ENCODE peak calls at places on chromosomes 12 and 14, in four cellular contexts. C is IMR-90, E is neuronal stem cell, B is H9. K is an unnamed sample.

GRCh38 chr14:34981743-34982420 is 910 bp upstream of the SRP54 start:
- DNase-seq in C (peak), E (no peak), B (no peak), K (peak)

GRCh38 chr12:124718052-124718451 is 145.6 kb downstream of the SCARB1 start:
- DNase-seq in C (no peak), E (no peak), B (no peak), K (no peak)

GRCh38 chr14:32375663-32376062 is 46.6 kb downstream of the AKAP6 start:
- DNase-seq in C (no peak), E (no peak), B (no peak), K (no peak)

GRCh38 chr14:75539562-75540478 is 17.6 kb downstream of the BATF start:
- DNase-seq in C (no peak), E (no peak), B (no peak), K (peak)

GRCh38 chr14:27184371-27184901 is 586.6 kb upstream of the NOVA1 start:
- DNase-seq in C (no peak), E (no peak), B (no peak), K (no peak)

GRCh38 chr12:50258167-50258551 is 25.2 kb downstream of the LIMA1 start:
- DNase-seq in C (no peak), E (no peak), B (no peak), K (no peak)

GRCh38 chr12:32535260-32535999 is 136.1 kb downstream of the FGD4 start:
- DNase-seq in C (peak), E (no peak), B (peak), K (no peak)

GRCh38 chr12:104582739-104583138 is 126.0 kb downstream of the CHST11 start:
- DNase-seq in C (no peak), E (no peak), B (no peak), K (no peak)

GRCh38 chr12:109069307-109070231 is 17.2 kb downstream of the USP30 start:
- DNase-seq in C (no peak), E (peak), B (peak), K (no peak)

GRCh38 chr12:15928870-15929571 is 17.9 kb downstream of the DERA start:
- DNase-seq in C (no peak), E (no peak), B (no peak), K (no peak)

GRCh38 chr12:101671157-101671791 is 26.2 kb upstream of the CHPT1 start:
- DNase-seq in C (no peak), E (no peak), B (no peak), K (no peak)

GRCh38 chr14:90460136-90460535 is 63.3 kb downstream of the CALM1 start:
- DNase-seq in C (peak), E (no peak), B (no peak), K (no peak)

GRCh38 chr12:46462641-46463355 is 90.2 kb upstream of the SLC38A2 start:
- DNase-seq in C (no peak), E (no peak), B (no peak), K (no peak)

GRCh38 chr12:112599871-112600270 is 181.1 kb downstream of the PTPN11 start:
- DNase-seq in C (no peak), E (no peak), B (no peak), K (peak)

GRCh38 chr14:105196228-105196960 is 15.3 kb upstream of the NUDT14 start:
- DNase-seq in C (no peak), E (peak), B (peak), K (no peak)

GRCh38 chr12:67692135-67692534 is 43.6 kb downstream of the DYRK2 start:
- DNase-seq in C (no peak), E (no peak), B (no peak), K (no peak)

GRCh38 chr14:55348766-55349453 is 62.7 kb downstream of the ATG14 start:
- DNase-seq in C (no peak), E (no peak), B (no peak), K (no peak)

GRCh38 chr12:95815635-95816212 is 25.2 kb upstream of the NTN4 start:
- DNase-seq in C (peak), E (no peak), B (no peak), K (no peak)

GRCh38 chr12:99110866-99111265 is 465.8 kb downstream of the APAF1 start:
- DNase-seq in C (no peak), E (no peak), B (no peak), K (no peak)

GRCh38 chr12:115204957-115205754 is 521.2 kb upstream of the TBX3 start:
- DNase-seq in C (peak), E (no peak), B (peak), K (no peak)

GRCh38 chr12:5026342-5026938 is 17.2 kb upstream of the KCNA5 start:
- DNase-seq in C (no peak), E (no peak), B (no peak), K (no peak)

GRCh38 chr12:111664961-111665865 is 20.5 kb downstream of the BRAP start:
- DNase-seq in C (no peak), E (no peak), B (no peak), K (peak)

DNA sequence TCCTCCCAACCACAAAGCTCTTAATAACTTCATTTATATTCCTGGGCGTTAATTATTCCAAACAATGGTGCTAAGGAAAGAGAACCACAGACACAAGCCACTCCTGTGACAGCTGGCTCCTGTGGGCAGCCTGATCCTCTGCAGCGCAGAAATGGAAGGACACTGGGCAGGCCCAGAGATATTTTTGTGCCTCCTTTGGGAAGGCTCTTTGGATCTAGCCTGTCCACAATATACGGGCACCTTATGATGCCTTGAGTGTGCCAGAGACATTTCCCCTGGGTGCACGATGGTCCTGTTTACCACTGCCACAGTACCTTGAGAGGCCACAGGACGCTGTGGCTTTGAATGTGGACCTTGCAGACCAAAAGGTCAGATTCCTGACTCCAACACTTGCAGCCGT is 2.1 kb downstream of the ASB2 start:
- DNase-seq in C (no peak), E (no peak), B (no peak), K (no peak)
- H2AK5ac ChIP-seq in C (no peak), E (no peak), B (no peak), K (no peak)

GRCh38 chr12:122974892-122975789 is at the start of gene OGFOD2:
- DNase-seq in C (peak), E (peak), B (peak), K (peak)
- H3K23ac ChIP-seq in C (peak), E (peak), B (no peak), K (no peak)

GRCh38 chr14:76769636-76770292 is 8.5 kb downstream of the VASH1 start:
- DNase-seq in C (no peak), E (no peak), B (peak), K (no peak)

GRCh38 chr14:76772300-76773187 is 11.3 kb downstream of the VASH1 start:
- DNase-seq in C (peak), E (no peak), B (peak), K (no peak)

GRCh38 chr14:76771432-76771980 is 10.2 kb downstream of the VASH1 start:
- DNase-seq in C (no peak), E (no peak), B (peak), K (no peak)

GRCh38 chr14:76768671-76769500 is 7.6 kb downstream of the VASH1 start:
- DNase-seq in C (no peak), E (no peak), B (no peak), K (no peak)

DNA sequence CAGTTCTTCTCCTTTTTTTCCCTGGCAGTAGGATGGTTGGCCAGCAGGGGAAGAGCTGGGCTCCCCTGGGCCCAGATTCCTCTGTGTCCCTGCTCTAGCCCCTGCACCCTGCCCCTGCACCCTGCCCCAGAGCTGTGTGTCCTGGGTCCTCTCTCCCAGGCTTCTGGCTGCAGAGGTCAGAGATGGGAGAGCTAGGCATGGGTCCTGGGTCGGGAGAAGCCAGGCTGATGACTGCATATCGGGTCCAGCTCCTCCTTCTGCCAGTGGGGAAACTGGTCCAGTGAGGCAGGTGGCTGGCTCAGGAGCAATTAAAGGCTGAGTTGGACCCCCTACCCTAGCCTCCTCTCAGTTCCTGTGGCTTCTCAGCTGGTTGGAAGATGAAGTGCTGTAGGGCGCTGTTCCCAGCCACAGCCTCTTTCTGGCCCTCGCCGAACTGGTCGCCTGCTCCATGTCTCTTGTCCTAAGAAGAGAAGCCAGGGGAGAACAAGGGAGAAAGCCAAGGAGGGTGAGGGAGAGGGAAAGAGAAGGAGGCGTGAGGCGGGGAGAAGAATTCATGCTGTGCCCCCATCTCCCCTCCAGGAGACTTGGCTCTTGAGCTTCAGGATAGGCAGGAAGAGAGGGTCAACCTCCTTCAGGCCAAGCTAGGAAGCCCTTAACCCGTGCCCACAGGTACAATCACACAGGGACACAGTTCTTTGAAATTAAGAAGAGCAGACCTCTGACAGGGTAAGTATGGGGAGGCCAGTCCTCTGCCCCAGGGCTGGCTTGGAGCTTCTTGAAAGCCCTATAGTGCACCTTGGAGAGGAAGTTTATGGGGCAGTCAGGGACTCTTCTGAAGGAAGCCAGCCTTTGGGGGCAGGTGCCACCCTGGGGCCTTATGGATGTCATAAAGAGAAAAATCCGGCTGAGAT is 9.5 kb downstream of the VASH1 start:
- DNase-seq in C (no peak), E (no peak), B (peak), K (no peak)
- H2AK5ac ChIP-seq in C (no peak), E (no peak), B (no peak), K (no peak)

GRCh38 chr12:6178981-6179761 is 21.0 kb upstream of the CD9 start:
- DNase-seq in C (peak), E (no peak), B (peak), K (peak)
- H3K23ac ChIP-seq in C (peak), E (no peak), B (no peak), K (no peak)

GRCh38 chr14:54309615-54310014 is 87.2 kb upstream of the CDKN3 start:
- DNase-seq in C (no peak), E (no peak), B (no peak), K (no peak)
- H2AK5ac ChIP-seq in C (no peak), E (no peak), B (no peak), K (no peak)

DNA sequence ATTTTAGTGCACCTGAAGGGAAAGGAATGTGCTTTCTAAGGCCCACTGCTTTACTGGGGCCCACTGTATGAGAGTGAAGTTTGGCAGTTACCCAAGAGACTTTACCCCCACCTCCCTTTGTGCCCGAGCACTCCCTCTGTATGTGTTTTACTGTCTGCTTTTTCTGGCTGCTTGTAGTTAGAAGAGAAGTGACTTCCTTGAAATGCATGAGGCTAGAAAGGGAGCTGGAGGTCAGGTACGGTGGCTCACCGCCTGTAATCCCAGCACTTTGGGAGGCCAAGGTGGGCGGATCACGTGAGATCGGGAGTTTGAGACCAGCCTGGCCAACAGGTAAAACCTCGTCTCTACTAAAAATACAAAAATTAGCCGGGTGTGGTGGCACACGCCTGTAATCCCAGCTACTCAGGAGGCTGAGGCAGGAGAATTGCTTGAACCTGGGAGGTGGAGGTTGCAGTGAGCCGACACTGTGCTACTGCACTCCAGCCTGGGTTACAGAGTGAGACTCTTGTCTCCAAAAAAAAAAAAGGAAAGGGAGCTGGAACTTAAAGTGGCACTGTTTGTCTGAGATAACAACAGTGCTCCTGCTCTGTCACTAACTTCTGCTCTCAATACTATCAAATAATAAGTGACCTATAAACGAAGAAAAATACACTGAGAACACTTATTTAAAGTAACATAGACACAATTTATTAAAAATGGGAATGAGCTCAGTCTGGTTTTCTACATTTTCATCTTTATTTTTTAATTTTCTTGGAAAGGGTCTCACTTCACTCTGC is 5.8 kb downstream of the TRIP11 start:
- DNase-seq in C (no peak), E (no peak), B (no peak), K (no peak)
- H3K23ac ChIP-seq in C (no peak), E (no peak), B (no peak), K (no peak)

K was measured in trophoblast cell.